ENCODE peak calls at places on chromosomes 4 and X, in eight cellular contexts. F is activated CD8-positive, alpha-beta memory T cell treated with anti-CD3 and anti-CD28 coated beads, Interleukin-2, amount 10 ng/mL, durations not matched to agents 7 days and 5 days; Q is breast epithelium; J is cardiac fibroblast; I is activated B cell treated with CpG ODN at 0.5 μM for 24 hours; K is left ventricle myocardium inferior; W is head of caudate nucleus; C is HS-5. N is an unnamed sample.

GRCh38 chr4:164856396-164856795 is 20.6 kb upstream of the APELA start:
- DNase-seq in F (no peak), Q (no peak), J (no peak), I (no peak), K (no peak), W (no peak), C (no peak), N (no peak)

GRCh38 chr4:54585321-54586000 is 72.3 kb upstream of the KIT start:
- DNase-seq in F (no peak), Q (no peak), J (peak), I (no peak), K (no peak), W (no peak), C (no peak), N (no peak)

GRCh38 chr4:121777625-121778024 is 12.7 kb upstream of the SMIM43 start:
- DNase-seq in F (no peak), Q (no peak), J (no peak), I (no peak), K (no peak), W (no peak), C (no peak), N (no peak)

GRCh38 chr4:180281726-180282125 is 1961.5 kb upstream of the TENM3 start:
- DNase-seq in F (no peak), Q (no peak), J (no peak), I (no peak), K (no peak), W (no peak), C (no peak), N (no peak)

GRCh38 chr4:56425518-56425917 is 9.9 kb downstream of the PPAT start:
- DNase-seq in F (no peak), Q (no peak), J (no peak), I (no peak), K (no peak), W (no peak), C (no peak), N (no peak)

GRCh38 chrX:154444001-154444754 is at the start of gene FAM50A:
- DNase-seq in F (peak), Q (peak), J (peak), I (peak), K (peak), W (peak), C (no peak), N (peak)

GRCh38 chr4:182142146-182143085 is 100.8 kb upstream of the TENM3 start:
- DNase-seq in F (no peak), Q (no peak), J (peak), I (no peak), K (no peak), W (peak), C (no peak), N (no peak)

GRCh38 chr4:17265139-17265538 is 246.8 kb downstream of the QDPR start:
- DNase-seq in F (no peak), Q (no peak), J (peak), I (no peak), K (no peak), W (no peak), C (no peak), N (no peak)

GRCh38 chr4:185833055-185833598 is 21.1 kb upstream of the SORBS2 start:
- DNase-seq in F (no peak), Q (no peak), J (peak), I (no peak), K (no peak), W (no peak), C (peak), N (no peak)

GRCh38 chr4:149160370-149160769 is 655.3 kb downstream of the IQCM start:
- DNase-seq in F (no peak), Q (no peak), J (no peak), I (no peak), K (no peak), W (no peak), C (no peak), N (no peak)

GRCh38 chr4:104747635-104748034 is 252.9 kb upstream of the CXXC4 start:
- DNase-seq in F (no peak), Q (no peak), J (no peak), I (no peak), K (no peak), W (no peak), C (no peak), N (no peak)

GRCh38 chr4:102825261-102826071 is 1.9 kb downstream of the UBE2D3 start:
- DNase-seq in F (peak), Q (peak), J (peak), I (no peak), K (no peak), W (peak), C (peak), N (peak)

GRCh38 chr4:185369729-185370128 is 26.0 kb downstream of the LRP2BP start:
- DNase-seq in F (no peak), Q (no peak), J (no peak), I (no peak), K (no peak), W (no peak), C (no peak), N (no peak)

GRCh38 chr4:184907810-184908209 is 82.0 kb upstream of the ACSL1 start:
- DNase-seq in F (no peak), Q (no peak), J (no peak), I (no peak), K (no peak), W (no peak), C (no peak), N (no peak)